ENCODE peak calls at places on chromosomes 3 and 15, in six cellular contexts. One of them, this sample, is unnamed.

GRCh38 chr15:45326776-45327175 is 51.6 kb downstream of the GATM start:
- DNase-seq in PC-3: no peak
- DNase-seq in esophagus squamous epithelium: no peak
- DNase-seq in fibroblast of lung: no peak
- DNase-seq in cardiac muscle cell: no peak
- DNase-seq in H9: no peak
- DNase-seq in this sample: no peak

GRCh38 chr3:41274944-41275668 is 75.8 kb downstream of the CTNNB1 start:
- DNase-seq in PC-3: peak; percentile 95
- DNase-seq in fibroblast of lung: peak; percentile 72
- DNase-seq in cardiac muscle cell: no peak
- DNase-seq in H9: no peak
- DNase-seq in esophagus squamous epithelium: no peak
- DNase-seq in this sample: no peak

GRCh38 chr3:123343296-123344174 is 105.4 kb downstream of the ADCY5 start:
- DNase-seq in esophagus squamous epithelium: no peak
- DNase-seq in PC-3: no peak
- DNase-seq in cardiac muscle cell: peak; percentile 63
- DNase-seq in H9: no peak
- DNase-seq in fibroblast of lung: no peak
- DNase-seq in this sample: no peak

GRCh38 chr3:101049532-101049931 is 56.3 kb upstream of the ABI3BP start:
- DNase-seq in cardiac muscle cell: no peak
- DNase-seq in fibroblast of lung: no peak
- DNase-seq in PC-3: no peak
- DNase-seq in H9: no peak
- DNase-seq in esophagus squamous epithelium: no peak
- DNase-seq in this sample: no peak

GRCh38 chr3:173793963-173794362 is 396.4 kb downstream of the NLGN1 start:
- DNase-seq in esophagus squamous epithelium: no peak
- DNase-seq in PC-3: peak; percentile 14
- DNase-seq in cardiac muscle cell: no peak
- DNase-seq in fibroblast of lung: no peak
- DNase-seq in H9: no peak
- DNase-seq in this sample: no peak

GRCh38 chr3:99324854-99325253 is 313.5 kb upstream of the COL8A1 start:
- DNase-seq in esophagus squamous epithelium: no peak
- DNase-seq in fibroblast of lung: no peak
- DNase-seq in H9: no peak
- DNase-seq in PC-3: no peak
- DNase-seq in cardiac muscle cell: no peak
- DNase-seq in this sample: no peak

GRCh38 chr3:15823092-15823491 is 25.3 kb upstream of the ANKRD28 start:
- DNase-seq in H9: no peak
- DNase-seq in cardiac muscle cell: no peak
- DNase-seq in fibroblast of lung: no peak
- DNase-seq in esophagus squamous epithelium: no peak
- DNase-seq in PC-3: no peak
- DNase-seq in this sample: no peak

GRCh38 chr3:24037971-24038370 is 92.9 kb downstream of the NR1D2 start:
- DNase-seq in fibroblast of lung: no peak
- DNase-seq in H9: no peak
- DNase-seq in PC-3: no peak
- DNase-seq in cardiac muscle cell: no peak
- DNase-seq in esophagus squamous epithelium: no peak
- DNase-seq in this sample: no peak

GRCh38 chr3:86923071-86923476 is 67.9 kb downstream of the VGLL3 start:
- DNase-seq in H9: no peak
- DNase-seq in fibroblast of lung: peak; percentile 64
- DNase-seq in cardiac muscle cell: no peak
- DNase-seq in esophagus squamous epithelium: no peak
- DNase-seq in PC-3: peak; percentile 69
- DNase-seq in this sample: no peak

GRCh38 chr15:30043211-30043655 is 39.5 kb upstream of the GOLGA8J start:
- DNase-seq in fibroblast of lung: peak; percentile 59
- DNase-seq in cardiac muscle cell: no peak
- DNase-seq in H9: no peak
- DNase-seq in PC-3: peak; percentile 62
- DNase-seq in esophagus squamous epithelium: no peak
- DNase-seq in this sample: no peak

DNA sequence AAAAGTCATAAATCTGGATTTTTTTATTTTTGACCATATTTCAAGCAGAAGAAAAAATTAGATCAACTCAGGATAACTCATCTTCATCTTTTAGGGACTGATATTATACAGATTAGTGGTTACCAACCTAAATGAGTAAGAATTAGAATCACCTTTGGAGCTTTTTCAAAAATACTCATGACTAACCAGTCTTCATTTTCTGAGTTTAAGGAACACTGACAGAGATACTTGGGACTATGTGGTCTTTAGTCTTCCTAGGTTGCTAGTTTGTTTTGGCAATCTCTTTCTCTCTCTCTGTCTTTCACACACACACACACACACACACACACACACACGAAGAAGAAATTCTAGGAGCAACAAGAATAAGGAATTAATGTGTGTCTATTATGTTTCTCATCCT is 50.1 kb downstream of the TMOD3 start:
- DNase-seq in H9: no peak
- DNase-seq in PC-3: peak; percentile 59
- DNase-seq in cardiac muscle cell: no peak
- DNase-seq in esophagus squamous epithelium: no peak
- DNase-seq in fibroblast of lung: peak; percentile 33
- DNase-seq in this sample: no peak
- H3K27ac ChIP-seq in H9: no peak overlapping the region
- H3K27ac ChIP-seq in PC-3: peak overlapping the region; percentile 46
- H3K27ac ChIP-seq in cardiac muscle cell: no peak overlapping the region
- H3K27ac ChIP-seq in esophagus squamous epithelium: peak overlapping the region; percentile 36
- H3K27ac ChIP-seq in fibroblast of lung: peak overlapping the region; percentile 77
- H3K27ac ChIP-seq in this sample: peak overlapping the region; percentile 62

GRCh38 chr15:60373745-60374144 is 24.0 kb downstream of the ANXA2 start:
- DNase-seq in esophagus squamous epithelium: no peak
- DNase-seq in fibroblast of lung: no peak
- DNase-seq in H9: no peak
- DNase-seq in PC-3: no peak
- DNase-seq in cardiac muscle cell: no peak
- DNase-seq in this sample: no peak

GRCh38 chr15:60373327-60373726 is 24.5 kb downstream of the ANXA2 start:
- DNase-seq in fibroblast of lung: no peak
- DNase-seq in PC-3: no peak
- DNase-seq in esophagus squamous epithelium: no peak
- DNase-seq in H9: no peak
- DNase-seq in cardiac muscle cell: no peak
- DNase-seq in this sample: no peak

GRCh38 chr15:60372223-60372622 is 25.6 kb downstream of the ANXA2 start:
- DNase-seq in fibroblast of lung: no peak
- DNase-seq in cardiac muscle cell: no peak
- DNase-seq in esophagus squamous epithelium: no peak
- DNase-seq in H9: no peak
- DNase-seq in PC-3: no peak
- DNase-seq in this sample: no peak

GRCh38 chr15:60374209-60374608 is 23.6 kb downstream of the ANXA2 start:
- DNase-seq in fibroblast of lung: no peak
- DNase-seq in cardiac muscle cell: no peak
- DNase-seq in esophagus squamous epithelium: no peak
- DNase-seq in PC-3: no peak
- DNase-seq in H9: no peak
- DNase-seq in this sample: no peak

GRCh38 chr15:60372756-60373155 is 25.0 kb downstream of the ANXA2 start:
- DNase-seq in fibroblast of lung: no peak
- DNase-seq in cardiac muscle cell: no peak
- DNase-seq in PC-3: peak; percentile 38
- DNase-seq in esophagus squamous epithelium: no peak
- DNase-seq in H9: no peak
- DNase-seq in this sample: no peak
- H3K4me1 ChIP-seq in fibroblast of lung: peaks cover 56% of the 10 kb centered on the region
- H3K4me1 ChIP-seq in cardiac muscle cell: peaks cover 29% of the 10 kb centered on the region
- H3K4me1 ChIP-seq in PC-3: peaks cover 83% of the 10 kb centered on the region
- H3K4me1 ChIP-seq in esophagus squamous epithelium: peaks cover 77% of the 10 kb centered on the region
- H3K4me1 ChIP-seq in H9: no peaks in the 10 kb centered on the region
- H3K4me1 ChIP-seq in this sample: peaks cover 84% of the 10 kb centered on the region

GRCh38 chr15:67803996-67804843 is 21.1 kb upstream of the SKOR1 start:
- DNase-seq in H9: peak; percentile 68
- DNase-seq in cardiac muscle cell: no peak
- DNase-seq in esophagus squamous epithelium: no peak
- DNase-seq in PC-3: no peak
- DNase-seq in fibroblast of lung: no peak
- DNase-seq in this sample: no peak
- H3K27ac ChIP-seq in H9: no peak overlapping the region
- H3K27ac ChIP-seq in cardiac muscle cell: no peak overlapping the region
- H3K27ac ChIP-seq in esophagus squamous epithelium: no peak overlapping the region
- H3K27ac ChIP-seq in PC-3: no peak overlapping the region
- H3K27ac ChIP-seq in fibroblast of lung: no peak overlapping the region
- H3K27ac ChIP-seq in this sample: no peak overlapping the region

GRCh38 chr3:187735383-187735782 is 9.9 kb downstream of the BCL6 start:
- DNase-seq in fibroblast of lung: no peak
- DNase-seq in PC-3: no peak
- DNase-seq in H9: no peak
- DNase-seq in cardiac muscle cell: no peak
- DNase-seq in esophagus squamous epithelium: no peak
- DNase-seq in this sample: peak; percentile 13
- H3K4me1 ChIP-seq in fibroblast of lung: peaks cover 22% of the 10 kb centered on the region
- H3K4me1 ChIP-seq in PC-3: peaks cover 22% of the 10 kb centered on the region
- H3K4me1 ChIP-seq in H9: peaks cover 10% of the 10 kb centered on the region
- H3K4me1 ChIP-seq in cardiac muscle cell: peaks cover 15% of the 10 kb centered on the region
- H3K4me1 ChIP-seq in esophagus squamous epithelium: peaks cover 20% of the 10 kb centered on the region
- H3K4me1 ChIP-seq in this sample: peaks cover 24% of the 10 kb centered on the region

GRCh38 chr15:65847977-65848376 is 21.3 kb upstream of the RAB11A start:
- DNase-seq in fibroblast of lung: no peak
- DNase-seq in PC-3: no peak
- DNase-seq in H9: no peak
- DNase-seq in cardiac muscle cell: no peak
- DNase-seq in esophagus squamous epithelium: no peak
- DNase-seq in this sample: no peak

GRCh38 chr15:65841121-65841930 is 28.0 kb upstream of the RAB11A start:
- DNase-seq in fibroblast of lung: no peak
- DNase-seq in H9: no peak
- DNase-seq in PC-3: no peak
- DNase-seq in cardiac muscle cell: no peak
- DNase-seq in esophagus squamous epithelium: no peak
- DNase-seq in this sample: no peak

GRCh38 chr15:65851981-65852380 is 17.3 kb upstream of the RAB11A start:
- DNase-seq in fibroblast of lung: no peak
- DNase-seq in PC-3: no peak
- DNase-seq in cardiac muscle cell: no peak
- DNase-seq in H9: no peak
- DNase-seq in esophagus squamous epithelium: no peak
- DNase-seq in this sample: no peak

GRCh38 chr15:65846120-65846519 is 23.2 kb upstream of the RAB11A start:
- DNase-seq in H9: no peak
- DNase-seq in PC-3: no peak
- DNase-seq in esophagus squamous epithelium: no peak
- DNase-seq in cardiac muscle cell: no peak
- DNase-seq in fibroblast of lung: no peak
- DNase-seq in this sample: no peak
- H3K27ac ChIP-seq in H9: no peak overlapping the region
- H3K27ac ChIP-seq in PC-3: no peak overlapping the region
- H3K27ac ChIP-seq in esophagus squamous epithelium: no peak overlapping the region
- H3K27ac ChIP-seq in cardiac muscle cell: no peak overlapping the region
- H3K27ac ChIP-seq in fibroblast of lung: no peak overlapping the region
- H3K27ac ChIP-seq in this sample: no peak overlapping the region

DNA sequence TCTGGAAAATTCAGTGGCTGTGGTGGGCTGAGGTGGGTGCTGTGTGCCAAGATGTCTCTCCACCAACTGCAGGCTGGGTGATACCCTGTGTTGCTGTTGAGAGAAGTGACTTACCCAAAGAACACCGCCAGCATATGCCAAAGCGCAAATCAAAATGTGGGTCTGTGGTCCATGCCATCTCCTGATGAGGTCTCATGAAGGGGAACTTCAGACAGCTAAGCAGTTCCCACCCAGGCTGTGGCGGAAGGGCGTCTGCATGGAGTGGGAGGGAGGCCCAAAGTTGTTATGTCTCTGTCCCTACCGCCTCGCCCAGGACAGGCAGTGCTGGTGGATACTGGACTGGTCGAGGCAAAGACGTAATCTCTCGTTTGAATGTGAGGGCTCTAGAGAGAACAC is 70.9 kb upstream of the PLXNA1 start:
- DNase-seq in esophagus squamous epithelium: no peak
- DNase-seq in H9: no peak
- DNase-seq in PC-3: no peak
- DNase-seq in fibroblast of lung: no peak
- DNase-seq in cardiac muscle cell: no peak
- DNase-seq in this sample: no peak
- H3K4me1 ChIP-seq in esophagus squamous epithelium: peaks cover 23% of the 10 kb centered on the region
- H3K4me1 ChIP-seq in H9: peaks cover 6% of the 10 kb centered on the region
- H3K4me1 ChIP-seq in PC-3: peaks cover 39% of the 10 kb centered on the region
- H3K4me1 ChIP-seq in fibroblast of lung: peaks cover 3% of the 10 kb centered on the region
- H3K4me1 ChIP-seq in cardiac muscle cell: peaks cover 5% of the 10 kb centered on the region
- H3K4me1 ChIP-seq in this sample: no peaks in the 10 kb centered on the region

DNA sequence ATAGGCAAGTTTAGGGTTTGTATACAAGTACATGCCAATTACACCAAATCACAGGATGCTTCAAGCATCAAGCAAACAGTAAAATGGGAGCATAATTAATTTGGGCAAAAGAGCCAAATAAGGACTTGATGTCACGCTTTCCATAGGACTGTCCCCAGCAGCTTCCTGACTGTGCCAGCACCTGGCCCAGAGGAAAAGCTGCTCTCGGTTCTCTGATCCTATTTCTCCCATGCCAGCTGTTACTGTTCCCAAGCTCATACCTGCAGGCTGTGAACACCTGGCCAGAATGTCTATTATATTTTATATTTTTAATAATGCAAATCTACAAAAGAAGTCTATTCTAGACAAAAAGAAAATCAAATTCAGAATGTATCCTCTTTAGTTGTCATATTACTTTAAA is 12.2 kb downstream of the ZXDC start:
- DNase-seq in cardiac muscle cell: no peak
- DNase-seq in H9: no peak
- DNase-seq in esophagus squamous epithelium: no peak
- DNase-seq in fibroblast of lung: no peak
- DNase-seq in PC-3: no peak
- DNase-seq in this sample: no peak
- H3K27ac ChIP-seq in cardiac muscle cell: no peak overlapping the region
- H3K27ac ChIP-seq in H9: no peak overlapping the region
- H3K27ac ChIP-seq in esophagus squamous epithelium: no peak overlapping the region
- H3K27ac ChIP-seq in fibroblast of lung: no peak overlapping the region
- H3K27ac ChIP-seq in PC-3: no peak overlapping the region
- H3K27ac ChIP-seq in this sample: no peak overlapping the region

DNA sequence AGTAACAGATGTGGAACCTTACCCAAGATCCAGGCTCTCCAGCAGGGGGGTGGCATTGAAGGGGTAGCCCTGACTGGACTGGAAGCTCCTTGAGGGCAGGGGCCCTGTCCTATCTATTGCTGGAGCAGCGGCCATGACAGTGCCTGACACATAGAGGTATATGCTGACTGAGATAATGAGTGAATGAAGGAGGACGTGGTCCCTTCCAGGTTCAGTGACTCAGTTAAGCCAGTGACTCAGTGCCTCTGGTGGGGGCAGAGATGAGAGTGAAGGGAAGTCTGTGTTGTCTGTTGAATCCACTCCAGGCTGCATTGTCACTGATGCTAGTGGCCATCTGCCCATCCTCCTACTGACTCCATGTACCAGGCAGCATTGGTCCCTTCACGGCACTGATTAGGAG is 13.0 kb upstream of the CTXND1 start:
- DNase-seq in H9: no peak
- DNase-seq in cardiac muscle cell: no peak
- DNase-seq in fibroblast of lung: no peak
- DNase-seq in esophagus squamous epithelium: no peak
- DNase-seq in PC-3: peak; percentile 25
- DNase-seq in this sample: no peak
- H3K4me1 ChIP-seq in H9: no peaks in the 10 kb centered on the region
- H3K4me1 ChIP-seq in cardiac muscle cell: no peaks in the 10 kb centered on the region
- H3K4me1 ChIP-seq in fibroblast of lung: no peaks in the 10 kb centered on the region
- H3K4me1 ChIP-seq in esophagus squamous epithelium: no peaks in the 10 kb centered on the region
- H3K4me1 ChIP-seq in PC-3: no peaks in the 10 kb centered on the region
- H3K4me1 ChIP-seq in this sample: no peaks in the 10 kb centered on the region

This sample was measured in ascending aorta.